ENCODE peak calls at places on chromosomes 1 and 21, in five cellular contexts. Y is fibroblast of villous mesenchyme, G is colonic mucosa, W is GM12864, B is cardiac fibroblast. S is an unnamed sample.

GRCh38 chr1:9010781-9011323 is 15.4 kb downstream of the SLC2A7 start:
- DNase-seq in Y (no peak), G (peak), W (no peak), B (no peak), S (no peak)

GRCh38 chr1:8854270-8854669 is 24.2 kb downstream of the ENO1 start:
- DNase-seq in Y (no peak), G (no peak), W (no peak), B (no peak), S (no peak)

GRCh38 chr1:71521655-71522264 is 440.9 kb upstream of the ZRANB2 start:
- DNase-seq in Y (peak), G (peak), W (no peak), B (peak), S (peak)

GRCh38 chr1:199218065-199218464 is 579.2 kb downstream of the PTPRC start:
- DNase-seq in Y (no peak), G (no peak), W (no peak), B (no peak), S (no peak)

GRCh38 chr21:43719748-43720538 is 1.0 kb downstream of the PDXK start:
- DNase-seq in Y (no peak), G (no peak), W (no peak), B (no peak), S (no peak)

GRCh38 chr1:82321794-82322193 is 521.1 kb downstream of the ADGRL2 start:
- DNase-seq in Y (no peak), G (no peak), W (no peak), B (no peak), S (no peak)

GRCh38 chr1:83818916-83819315 is 180.0 kb downstream of the TTLL7 start:
- DNase-seq in Y (peak), G (peak), W (no peak), B (peak), S (no peak)

GRCh38 chr21:45595574-45596295 is 47.8 kb upstream of the PCBP3 start:
- DNase-seq in Y (no peak), G (no peak), W (no peak), B (no peak), S (no peak)

GRCh38 chr1:44650159-44650831 is 24.0 kb downstream of the TMEM53 start:
- DNase-seq in Y (no peak), G (no peak), W (no peak), B (no peak), S (no peak)

GRCh38 chr1:2073382-2074230 is 23.4 kb downstream of the PRKCZ start:
- DNase-seq in Y (peak), G (no peak), W (no peak), B (peak), S (peak)

GRCh38 chr1:149915429-149916192 is 2.0 kb downstream of the SV2A start:
- DNase-seq in Y (no peak), G (no peak), W (no peak), B (no peak), S (no peak)

GRCh38 chr1:243882276-243882675 is 32.2 kb upstream of the AKT3 start:
- DNase-seq in Y (peak), G (no peak), W (no peak), B (peak), S (peak)

DNA sequence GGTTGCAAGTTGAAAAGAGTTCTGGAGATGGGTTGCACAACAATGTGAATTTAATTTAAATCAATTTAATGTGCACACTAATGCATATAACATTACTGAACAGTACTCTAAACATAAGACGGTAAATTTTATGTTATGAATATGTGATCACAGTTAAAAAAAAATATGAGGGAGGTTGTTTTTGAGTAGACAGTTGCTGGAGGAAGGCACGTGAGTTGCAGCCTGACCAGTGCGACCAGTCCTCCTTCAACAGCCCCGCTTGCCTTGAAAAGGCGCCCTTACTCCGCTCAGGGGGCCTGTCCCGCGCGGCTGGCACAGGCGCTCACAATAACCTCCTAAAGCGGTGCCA is 322 bp upstream of the OLIG1 start:
- DNase-seq in Y (no peak), G (no peak), W (no peak), B (no peak), S (no peak)
- H3K4me3 ChIP-seq in Y (no peak), G (peak), W (no peak), B (no peak), S (no peak)

GRCh38 chr1:93061895-93062792 is 16.9 kb upstream of the MTF2 start:
- DNase-seq in Y (peak), G (peak), W (no peak), B (peak), S (peak)
- TF ChIP-seq CTCF in Y (peak), G (peak), W (peak), B (peak), S (peak)

GRCh38 chr1:222547944-222548671 is at the start of gene HHIPL2:
- DNase-seq in Y (peak), G (no peak), W (no peak), B (peak), S (no peak)
- H3K4me3 ChIP-seq in Y (no peak), G (no peak), W (no peak), B (no peak), S (no peak)

GRCh38 chr1:52365091-52365745 is 787 bp downstream of the CC2D1B start:
- DNase-seq in Y (peak), G (peak), W (no peak), B (peak), S (peak)

GRCh38 chr1:52366517-52366827 is 467 bp upstream of the CC2D1B start:
- DNase-seq in Y (no peak), G (no peak), W (no peak), B (no peak), S (no peak)

GRCh38 chr1:52367272-52367671 is 1.3 kb upstream of the CC2D1B start:
- DNase-seq in Y (no peak), G (no peak), W (no peak), B (no peak), S (no peak)

GRCh38 chr1:52365746-52366516 is at the start of gene CC2D1B:
- DNase-seq in Y (peak), G (peak), W (peak), B (peak), S (peak)

GRCh38 chr1:52364235-52364839 is 1.7 kb downstream of the CC2D1B start:
- DNase-seq in Y (no peak), G (peak), W (no peak), B (no peak), S (no peak)
- TF ChIP-seq CTCF in Y (no peak), G (no peak), W (peak), B (no peak), S (no peak)

GRCh38 chr1:192577145-192578140 is 1.9 kb downstream of the RGS1 start:
- DNase-seq in Y (no peak), G (no peak), W (no peak), B (no peak), S (no peak)
- H3K4me3 ChIP-seq in Y (no peak), G (peak), W (peak), B (no peak), S (no peak)

GRCh38 chr1:240706150-240706904 is 94.4 kb upstream of the GREM2 start:
- DNase-seq in Y (no peak), G (no peak), W (no peak), B (no peak), S (no peak)

GRCh38 chr1:240709676-240710075 is 97.7 kb upstream of the GREM2 start:
- DNase-seq in Y (no peak), G (no peak), W (no peak), B (no peak), S (no peak)

GRCh38 chr1:240701412-240701811 is 89.5 kb upstream of the GREM2 start:
- DNase-seq in Y (peak), G (no peak), W (no peak), B (peak), S (peak)

GRCh38 chr1:240711020-240711419 is 99.1 kb upstream of the GREM2 start:
- DNase-seq in Y (no peak), G (no peak), W (no peak), B (no peak), S (no peak)

DNA sequence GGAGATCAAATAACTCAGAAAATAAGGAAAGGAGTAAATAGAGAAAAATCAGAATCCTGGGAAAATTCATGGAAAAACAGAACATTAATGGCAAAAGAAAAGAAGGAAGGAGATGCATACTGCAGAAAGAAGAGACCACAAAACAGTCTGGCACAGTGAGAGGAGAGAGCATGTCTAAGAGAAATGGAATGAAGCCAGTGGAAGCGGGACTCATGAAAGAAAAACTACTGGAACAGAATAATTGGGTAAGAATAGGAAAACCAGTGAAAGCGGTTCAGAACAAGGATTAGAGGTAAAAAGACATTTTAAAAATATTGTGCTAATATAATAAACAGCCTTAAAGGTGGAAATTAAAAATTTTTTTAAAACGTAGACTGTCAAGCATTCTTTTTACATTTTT is 93.6 kb upstream of the GREM2 start:
- DNase-seq in Y (no peak), G (no peak), W (no peak), B (peak), S (peak)
- TF ChIP-seq CTCF in Y (no peak), G (no peak), W (no peak), B (no peak), S (no peak)

S was measured in astrocyte of the spinal cord.